ENCODE peak calls at places on chromosomes 2 and 18, in four cellular contexts. V, D, M and B are unnamed samples.

GRCh38 chr18:46630160-46630559 is 26.9 kb downstream of the LOXHD1 start:
- DNase-seq in M (no peak), D (no peak), V (no peak), B (no peak)

GRCh38 chr2:174777334-174777733 is 13.1 kb upstream of the CHRNA1 start:
- DNase-seq in V (no peak), M (no peak), D (no peak), B (no peak)

GRCh38 chr2:96140941-96141623 is 2.8 kb upstream of the ASTL start:
- DNase-seq in D (no peak), M (no peak), V (no peak), B (no peak)

GRCh38 chr2:57959380-57959779 is 87.2 kb upstream of the VRK2 start:
- DNase-seq in D (no peak), V (no peak), M (no peak), B (no peak)

GRCh38 chr18:67599277-67599676 is 82.8 kb upstream of the DSEL start:
- DNase-seq in D (peak), V (no peak), M (no peak), B (peak)

GRCh38 chr2:48220463-48220862 is 309.5 kb upstream of the STON1 start:
- DNase-seq in D (no peak), M (no peak), V (no peak), B (no peak)

GRCh38 chr2:150903461-150903860 is 358.2 kb downstream of the RBM43 start:
- DNase-seq in M (no peak), D (no peak), V (no peak), B (no peak)

GRCh38 chr2:241844066-241844728 is 14.5 kb downstream of the PDCD1 start:
- DNase-seq in V (no peak), M (peak), D (peak), B (no peak)

GRCh38 chr18:44804033-44804432 is 123.3 kb downstream of the SETBP1 start:
- DNase-seq in V (no peak), M (no peak), D (peak), B (no peak)

GRCh38 chr2:11446733-11447248 is 19.2 kb downstream of the E2F6 start:
- DNase-seq in M (peak), V (no peak), D (peak), B (peak)

GRCh38 chr2:69296421-69296820 is 90.6 kb downstream of the GFPT1 start:
- DNase-seq in D (no peak), V (no peak), M (no peak), B (no peak)

GRCh38 chr2:224884188-224884587 is 158.1 kb downstream of the DOCK10 start:
- DNase-seq in V (no peak), D (peak), M (no peak), B (peak)

GRCh38 chr2:241258505-241259160 is 56.8 kb downstream of the HDLBP start:
- DNase-seq in D (no peak), M (no peak), V (no peak), B (no peak)

GRCh38 chr2:28649481-28650260 is 102.0 kb upstream of the PPP1CB start:
- DNase-seq in M (peak), D (peak), V (no peak), B (no peak)

GRCh38 chr18:27136208-27136535 is 48.9 kb downstream of the CHST9 start:
- DNase-seq in D (no peak), M (no peak), V (no peak), B (no peak)

GRCh38 chr2:45043171-45043570 is 33.9 kb upstream of the SIX2 start:
- DNase-seq in M (no peak), D (no peak), V (no peak), B (no peak)

GRCh38 chr2:158214431-158214830 is 112.8 kb downstream of the UPP2 start:
- DNase-seq in V (no peak), D (no peak), M (no peak), B (peak)

GRCh38 chr2:65129276-65129612 is 662 bp downstream of the RAB1A start:
- DNase-seq in V (no peak), M (no peak), D (no peak), B (no peak)

GRCh38 chr2:191740016-191740419 is 62.1 kb downstream of the NABP1 start:
- DNase-seq in V (no peak), M (no peak), D (no peak), B (no peak)

GRCh38 chr2:147790580-147790979 is 54.2 kb upstream of the ACVR2A start:
- DNase-seq in D (no peak), V (no peak), M (no peak), B (no peak)

GRCh38 chr2:97728091-97728596 is 14.8 kb downstream of the ZAP70 start:
- DNase-seq in M (peak), V (no peak), D (no peak), B (peak)

GRCh38 chr18:79568543-79569205 is 110.9 kb upstream of the CTDP1 start:
- DNase-seq in D (no peak), V (no peak), M (peak), B (no peak)

GRCh38 chr2:196586511-196586991 is 53.0 kb upstream of the CCDC150 start:
- DNase-seq in M (no peak), D (peak), V (no peak), B (peak)

GRCh38 chr2:75596784-75597183 is 36.0 kb upstream of the EVA1A start:
- DNase-seq in D (no peak), M (no peak), V (no peak), B (no peak)

GRCh38 chr2:36967236-36967876 is 1.0 kb upstream of the STRN start:
- DNase-seq in D (no peak), V (no peak), M (no peak), B (no peak)

GRCh38 chr18:67845035-67845434 is 328.5 kb upstream of the DSEL start:
- DNase-seq in V (no peak), M (no peak), D (no peak), B (no peak)

GRCh38 chr18:74551936-74552555 is 17.7 kb downstream of the CNDP1 start:
- DNase-seq in V (peak), D (peak), M (peak), B (peak)

GRCh38 chr2:102000012-102000411 is 8.3 kb downstream of the IL1R2 start:
- DNase-seq in V (no peak), D (no peak), M (no peak), B (no peak)

GRCh38 chr2:283996-284794 is 3.7 kb downstream of the ALKAL2 start:
- DNase-seq in V (no peak), M (no peak), D (no peak), B (no peak)

GRCh38 chr2:240522406-240522805 is 35.4 kb downstream of the ANKMY1 start:
- DNase-seq in D (no peak), V (no peak), M (no peak), B (no peak)

GRCh38 chr2:68740184-68740914 is 5.7 kb downstream of the ARHGAP25 start:
- DNase-seq in M (no peak), V (no peak), D (no peak), B (no peak)

GRCh38 chr2:162317910-162318279 is 589 bp downstream of the IFIH1 start:
- DNase-seq in M (no peak), D (no peak), V (no peak), B (no peak)

GRCh38 chr2:157875720-157876065 is 437 bp downstream of the ACVR1 start:
- DNase-seq in D (peak), M (peak), V (no peak), B (no peak)

GRCh38 chr2:27638709-27639108 is 9.9 kb downstream of the GPN1 start:
- DNase-seq in V (no peak), D (no peak), M (no peak), B (peak)

GRCh38 chr18:23450022-23450421 is 3.1 kb upstream of the RIOK3 start:
- DNase-seq in M (no peak), V (no peak), D (no peak), B (no peak)

GRCh38 chr2:221791840-221792239 is 219.7 kb upstream of the EPHA4 start:
- DNase-seq in D (no peak), V (no peak), M (no peak), B (no peak)

GRCh38 chr2:23092831-23093230 is 292.1 kb upstream of the KLHL29 start:
- DNase-seq in V (no peak), D (peak), M (no peak), B (no peak)

GRCh38 chr18:55338955-55339662 is 248.9 kb downstream of the TCF4 start:
- DNase-seq in M (no peak), D (peak), V (no peak), B (no peak)

GRCh38 chr2:85724731-85725181 is 29.0 kb upstream of the ATOH8 start:
- DNase-seq in M (no peak), V (no peak), D (no peak), B (no peak)

GRCh38 chr2:109702250-109702985 is 88.3 kb downstream of the SOWAHC start:
- DNase-seq in D (no peak), V (no peak), M (peak), B (peak)
- H3K4me3 ChIP-seq in D (no peak), V (no peak), M (no peak), B (no peak)

DNA sequence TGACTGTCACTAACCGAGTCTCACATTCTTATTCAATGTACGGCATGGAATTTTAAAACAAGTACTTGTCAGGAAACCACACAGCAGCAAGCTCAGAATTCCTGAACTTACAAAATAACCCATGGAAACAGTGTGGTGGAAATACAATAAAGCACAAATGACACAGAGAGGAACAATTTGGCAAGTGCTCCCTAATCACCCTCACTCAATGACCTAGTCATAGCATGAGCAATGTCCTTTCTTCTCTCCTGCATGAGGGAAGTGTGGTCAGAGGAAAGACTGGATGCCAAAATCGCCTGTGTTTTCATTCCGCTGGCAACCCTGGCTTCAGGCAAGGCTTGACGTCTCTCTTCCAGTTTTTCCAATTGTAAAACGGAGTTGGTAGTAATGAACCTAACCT is 153.9 kb downstream of the SATB2 start:
- DNase-seq in M (no peak), D (peak), V (no peak), B (peak)
- H3K4me3 ChIP-seq in M (no peak), D (peak), V (no peak), B (no peak)

DNA sequence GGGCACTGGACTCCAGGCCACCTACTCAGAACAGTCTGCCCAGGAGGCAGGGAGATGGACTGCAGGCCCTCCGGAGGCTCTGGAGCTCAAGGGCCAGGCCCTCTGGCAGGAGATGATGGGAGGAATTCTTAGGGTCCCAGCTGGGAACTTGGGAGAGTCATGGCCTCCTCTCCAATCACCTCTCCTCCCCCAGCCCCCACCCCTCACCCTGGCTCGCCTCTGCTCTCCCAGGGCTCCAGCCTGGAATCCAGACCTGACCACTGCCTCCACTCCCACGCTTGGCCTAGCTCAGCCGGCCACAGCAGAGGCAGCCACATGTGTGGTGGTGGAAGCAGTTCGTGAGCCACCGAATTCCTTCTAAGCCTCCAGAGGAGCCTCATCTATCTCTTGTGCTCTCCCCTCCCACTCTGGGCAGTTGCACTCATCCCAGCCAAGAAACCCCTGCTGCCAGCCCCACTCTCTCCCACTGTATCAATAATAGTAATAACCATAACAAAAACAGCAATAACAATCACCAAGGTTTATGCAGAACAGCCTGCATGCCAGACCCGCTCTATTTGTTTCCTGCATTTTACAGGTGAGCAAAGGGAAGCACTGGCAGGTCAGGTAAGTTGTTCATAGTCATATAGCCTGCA is 67.4 kb downstream of the TNS1 start:
- DNase-seq in D (peak), V (no peak), M (no peak), B (peak)
- H3K4me3 ChIP-seq in D (peak), V (no peak), M (peak), B (no peak)

GRCh38 chr18:49651033-49651432 is 89.2 kb downstream of the LIPG start:
- DNase-seq in D (no peak), M (no peak), V (no peak), B (no peak)

GRCh38 chr18:49655266-49656097 is 93.6 kb downstream of the LIPG start:
- DNase-seq in V (no peak), D (no peak), M (no peak), B (no peak)

GRCh38 chr18:49654347-49654746 is 92.5 kb downstream of the LIPG start:
- DNase-seq in D (no peak), M (no peak), V (no peak), B (no peak)

GRCh38 chr18:49650426-49650891 is 88.6 kb downstream of the LIPG start:
- DNase-seq in D (no peak), M (no peak), V (no peak), B (no peak)

DNA sequence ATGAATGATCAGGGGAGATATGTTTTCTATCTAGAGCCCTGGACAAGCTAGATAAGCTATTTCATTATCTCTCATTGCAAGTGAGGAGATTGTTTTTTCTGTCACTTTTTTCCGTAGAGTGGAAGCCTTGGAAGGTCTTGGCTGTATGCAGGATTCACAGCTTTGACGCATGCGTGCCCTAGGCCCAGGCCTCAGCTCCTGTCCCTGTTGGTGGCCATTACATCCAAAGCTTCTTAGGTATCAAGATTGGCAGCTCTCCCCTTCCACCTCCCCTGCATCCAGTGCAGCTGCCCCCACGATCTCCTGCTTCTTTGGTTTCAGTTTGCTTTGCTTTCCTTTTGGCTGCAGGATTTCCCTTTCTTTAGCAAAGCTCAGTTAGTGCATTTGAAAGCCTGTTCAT is 91.0 kb downstream of the LIPG start:
- DNase-seq in M (no peak), D (peak), V (no peak), B (no peak)
- H3K4me3 ChIP-seq in M (no peak), D (peak), V (no peak), B (peak)

GRCh38 chr2:38409136-38409903 is 32.2 kb upstream of the ATL2 start:
- DNase-seq in M (peak), V (no peak), D (no peak), B (no peak)

GRCh38 chr2:38405917-38406596 is 29.0 kb upstream of the ATL2 start:
- DNase-seq in M (no peak), D (no peak), V (no peak), B (no peak)

GRCh38 chr2:38409904-38410167 is 32.8 kb upstream of the ATL2 start:
- DNase-seq in D (no peak), V (no peak), M (no peak), B (no peak)

GRCh38 chr2:38406597-38407110 is 29.6 kb upstream of the ATL2 start:
- DNase-seq in V (no peak), D (no peak), M (no peak), B (no peak)

DNA sequence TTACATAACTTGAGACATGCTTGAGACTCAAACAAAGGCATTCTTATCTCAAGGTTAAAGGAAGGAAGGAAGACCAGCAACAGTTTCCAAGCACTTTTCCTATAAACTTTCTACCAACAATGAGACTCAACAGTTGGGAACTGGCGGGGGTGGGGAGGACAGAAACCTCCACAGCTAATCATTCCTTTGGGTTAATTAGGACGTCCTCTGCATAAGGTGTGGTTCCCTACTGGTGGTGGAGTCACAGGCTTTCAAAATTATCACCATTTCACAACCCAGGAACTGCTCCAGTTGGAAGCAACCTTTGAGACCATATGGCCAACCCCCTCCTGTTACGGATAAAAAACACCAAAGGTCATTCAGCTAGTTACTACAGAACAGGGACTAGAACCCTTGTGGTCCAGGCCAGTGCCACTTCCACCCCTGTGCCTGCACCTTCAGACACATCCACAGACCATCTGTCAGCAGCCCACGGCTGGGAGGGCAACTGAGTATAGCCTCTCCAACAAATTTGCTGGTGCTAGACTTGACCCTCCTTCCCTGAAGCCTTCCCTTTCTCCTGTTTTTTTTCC is 30.1 kb upstream of the ATL2 start:
- DNase-seq in V (no peak), D (no peak), M (no peak), B (no peak)
- H3K4me3 ChIP-seq in V (no peak), D (peak), M (no peak), B (no peak)

GRCh38 chr2:232928564-232929302 is 58.7 kb downstream of the SNORC start:
- DNase-seq in D (no peak), M (no peak), V (no peak), B (no peak)
- H3K4me3 ChIP-seq in D (no peak), M (no peak), V (peak), B (peak)

GRCh38 chr2:223759569-223760430 is 77.6 kb downstream of the AP1S3 start:
- DNase-seq in D (peak), M (no peak), V (peak), B (peak)
- H3K4me3 ChIP-seq in D (no peak), M (no peak), V (no peak), B (no peak)

DNA sequence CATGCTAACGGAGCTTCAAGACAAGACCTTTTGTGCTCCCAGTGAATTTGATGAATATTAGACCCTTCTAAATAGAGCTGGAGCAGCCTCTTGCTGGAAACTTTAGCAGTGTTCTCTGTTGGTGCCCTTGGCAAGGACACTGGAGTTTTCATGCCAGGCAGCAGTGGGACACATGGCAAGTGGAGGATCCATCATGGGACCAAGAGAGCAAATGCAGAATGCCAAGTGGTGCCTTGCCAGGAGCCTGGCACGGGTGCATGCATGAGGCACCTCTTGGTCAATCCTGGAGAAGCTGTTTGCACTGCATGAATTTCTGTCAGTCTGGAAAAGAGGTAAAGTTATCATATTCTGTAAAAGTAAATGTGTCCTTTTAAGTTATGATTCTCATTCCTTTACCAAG is 59.1 kb downstream of the NETO1 start:
- DNase-seq in M (no peak), D (no peak), V (no peak), B (no peak)
- H3K4me3 ChIP-seq in M (no peak), D (no peak), V (no peak), B (no peak)

GRCh38 chr2:238875531-238876231 is 27.8 kb downstream of the TWIST2 start:
- DNase-seq in D (no peak), V (no peak), M (peak), B (no peak)

GRCh38 chr2:238874330-238875050 is 26.6 kb downstream of the TWIST2 start:
- DNase-seq in D (no peak), V (no peak), M (peak), B (no peak)

GRCh38 chr2:238873841-238874240 is 26.0 kb downstream of the TWIST2 start:
- DNase-seq in V (no peak), D (no peak), M (no peak), B (no peak)

GRCh38 chr2:238876232-238876630 is 28.3 kb downstream of the TWIST2 start:
- DNase-seq in M (no peak), D (no peak), V (no peak), B (no peak)

GRCh38 chr2:238875161-238875530 is 27.3 kb downstream of the TWIST2 start:
- DNase-seq in D (no peak), V (no peak), M (peak), B (no peak)
- H3K4me3 ChIP-seq in D (peak), V (no peak), M (no peak), B (no peak)

GRCh38 chr2:5696741-5697521 is 4.7 kb downstream of the SOX11 start:
- DNase-seq in V (no peak), D (peak), M (peak), B (no peak)
- H3K4me3 ChIP-seq in V (peak), D (peak), M (peak), B (peak)